ENCODE peak calls at places on chromosomes 7 and 10, in five cellular contexts. T, E, N, Q and Z are unnamed samples.

GRCh38 chr10:91883549-91884542 is 25.4 kb downstream of the FGFBP3 start:
- DNase-seq in T (no peak), E (peak), N (no peak), Q (peak), Z (peak)

GRCh38 chr7:44461387-44461786 is 29.1 kb downstream of the NUDCD3 start:
- DNase-seq in T (no peak), N (peak), Q (no peak), E (peak), Z (peak)

GRCh38 chr10:72612203-72612826 is 13.6 kb downstream of the MICU1 start:
- DNase-seq in Q (no peak), E (peak), T (no peak), N (no peak), Z (peak)

GRCh38 chr7:7857143-7857583 is 111.4 kb upstream of the GLCCI1 start:
- DNase-seq in N (no peak), Q (no peak), T (no peak), E (no peak), Z (no peak)

GRCh38 chr7:87218941-87219544 is 489 bp downstream of the TMEM243 start:
- DNase-seq in Q (peak), E (peak), T (no peak), N (peak), Z (peak)

GRCh38 chr10:129203819-129204218 is 263.2 kb upstream of the MGMT start:
- DNase-seq in E (no peak), Q (no peak), N (no peak), T (no peak), Z (no peak)

GRCh38 chr10:99926925-99927718 is 82.6 kb downstream of the DNMBP start:
- DNase-seq in Q (no peak), T (no peak), E (peak), N (no peak), Z (peak)

GRCh38 chr10:44437837-44438752 is 53.2 kb upstream of the CXCL12 start:
- DNase-seq in E (peak), N (no peak), Q (no peak), T (no peak), Z (no peak)

GRCh38 chr7:158702196-158702595 is 2.4 kb downstream of the NCAPG2 start:
- DNase-seq in T (no peak), Q (no peak), N (no peak), E (no peak), Z (no peak)
- H3K4me3 ChIP-seq in T (no peak), Q (no peak), N (no peak), E (no peak), Z (no peak)

GRCh38 chr10:88974012-88974411 is 16.6 kb upstream of the FAS start:
- DNase-seq in E (peak), Q (no peak), N (no peak), T (no peak), Z (peak)
- H3K9ac ChIP-seq in E (no peak), Q (no peak), N (no peak), T (no peak), Z (peak)

GRCh38 chr7:83876593-83876992 is 227.7 kb upstream of the SEMA3E start:
- DNase-seq in E (peak), Q (no peak), N (peak), T (no peak), Z (peak)
- H2AFZ ChIP-seq in E (no peak), Q (no peak), N (peak), T (no peak), Z (no peak)

DNA sequence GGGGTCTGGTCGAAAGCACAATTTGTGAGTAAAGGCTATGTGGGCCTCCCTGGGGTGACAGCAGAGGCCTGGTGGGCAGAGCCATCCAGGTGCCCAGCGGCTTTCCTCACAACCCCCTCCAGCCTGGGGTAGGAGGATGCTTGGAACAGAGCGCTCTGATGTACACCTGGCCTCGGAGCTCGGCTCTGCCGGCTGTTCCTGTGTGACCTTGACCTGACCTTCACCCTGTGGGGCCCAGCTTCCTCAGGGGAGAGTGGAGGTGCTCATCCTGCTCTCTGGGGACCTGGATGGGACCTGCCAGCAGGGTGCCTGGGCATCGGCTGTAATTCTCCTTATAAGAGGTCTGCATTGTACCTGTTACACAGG is 28.9 kb downstream of the RET start:
- DNase-seq in T (no peak), E (no peak), Q (no peak), N (no peak), Z (no peak)
- H3K4me3 ChIP-seq in T (no peak), E (no peak), Q (peak), N (no peak), Z (peak)

GRCh38 chr7:92178928-92179373 is at the start of gene LRRD1:
- DNase-seq in N (peak), Q (peak), T (peak), E (peak), Z (peak)
- H3K9ac ChIP-seq in N (no peak), Q (no peak), T (no peak), E (peak), Z (peak)

DNA sequence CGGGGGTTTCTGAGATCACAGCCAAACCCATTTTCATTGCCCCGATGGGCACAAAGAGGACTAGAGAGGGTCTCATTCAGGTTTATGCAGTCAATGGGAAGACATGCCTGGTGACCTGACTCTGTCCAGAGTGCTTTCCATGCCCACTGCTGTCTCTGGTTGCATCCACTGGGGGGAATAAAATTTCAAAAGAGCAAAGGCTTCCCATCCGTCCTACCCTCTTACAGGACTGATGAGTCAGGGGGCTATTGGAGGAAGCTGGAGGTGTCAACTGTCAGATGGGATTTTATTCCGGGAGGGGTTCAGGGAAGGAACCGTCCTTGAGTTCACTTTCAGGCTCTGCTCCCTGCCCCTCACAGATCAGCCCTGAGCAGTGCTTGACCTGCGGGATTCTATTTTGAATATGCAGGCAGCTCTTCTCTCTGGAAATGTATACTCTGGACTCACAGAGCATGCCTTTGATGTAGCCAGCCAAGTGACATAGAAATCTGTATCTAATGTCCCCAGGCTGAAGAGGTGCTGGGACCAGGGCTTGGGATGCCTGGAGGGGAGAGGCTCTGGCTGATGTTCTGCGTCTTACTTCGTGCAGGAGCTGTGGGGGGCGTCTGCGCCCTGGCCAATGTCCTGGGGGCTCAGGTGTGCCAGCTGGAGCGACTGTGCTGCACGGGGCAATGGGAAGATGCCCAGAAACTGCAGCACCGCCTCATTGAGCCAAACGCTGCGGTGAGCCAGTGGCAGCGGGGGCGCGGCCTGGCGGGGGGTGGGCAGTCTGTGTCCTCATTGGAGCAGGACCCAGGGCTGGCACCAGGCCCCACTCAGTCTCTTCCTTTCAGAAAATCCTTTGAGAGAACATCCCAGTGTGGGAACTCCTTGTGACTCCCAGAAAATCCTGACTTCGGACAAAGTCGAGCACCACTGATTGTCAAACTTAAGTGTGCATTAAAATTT is 12.0 kb downstream of the C10orf62 start:
- DNase-seq in E (no peak), N (no peak), Q (no peak), T (no peak), Z (no peak)
- H2AFZ ChIP-seq in E (no peak), N (no peak), Q (no peak), T (no peak), Z (no peak)

GRCh38 chr10:18021725-18022480 is 70.2 kb downstream of the SLC39A12 start:
- DNase-seq in E (no peak), N (no peak), T (no peak), Q (no peak), Z (no peak)
- H3K4me3 ChIP-seq in E (no peak), N (no peak), T (no peak), Q (no peak), Z (no peak)

DNA sequence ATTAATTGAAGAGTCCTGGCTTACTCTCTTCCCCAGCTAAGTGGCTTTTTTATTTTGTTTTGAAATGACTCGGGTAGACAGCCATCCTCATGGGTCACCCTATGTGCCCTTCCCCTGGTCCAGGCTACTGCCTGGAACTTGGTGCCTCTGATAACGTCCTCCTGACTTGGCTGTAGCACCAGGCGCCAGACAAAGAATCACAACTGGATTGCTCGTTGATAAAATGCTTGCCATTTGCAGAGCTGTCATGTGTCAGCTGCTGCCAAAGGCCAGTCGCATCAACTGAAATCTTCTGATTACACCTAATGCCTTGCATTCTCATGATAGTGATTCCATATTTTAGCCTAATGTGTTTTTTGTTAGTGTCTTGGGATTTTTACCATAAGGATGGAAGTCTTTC is 27.4 kb upstream of the ABLIM1 start:
- DNase-seq in T (no peak), Q (no peak), N (no peak), E (no peak), Z (no peak)
- H3K9ac ChIP-seq in T (no peak), Q (no peak), N (no peak), E (no peak), Z (no peak)

GRCh38 chr10:127408733-127409132 is 140.4 kb upstream of the NPS start:
- DNase-seq in Q (no peak), N (no peak), E (peak), T (no peak), Z (no peak)
- H2AFZ ChIP-seq in Q (no peak), N (no peak), E (no peak), T (no peak), Z (no peak)